ENCODE peak calls at places on chromosomes 13 and 19, in four cellular contexts. One of them, this sample, is unnamed.

GRCh38 chr19:8030906-8031305 is 21.7 kb upstream of the CCL25 start:
- DNase-seq in HCEC 1CT: no peak
- DNase-seq in SW480: no peak
- DNase-seq in substantia nigra: no peak
- DNase-seq in this sample: no peak

GRCh38 chr19:29620931-29621351 is 14.9 kb downstream of the POP4 start:
- DNase-seq in SW480: no peak
- DNase-seq in HCEC 1CT: peak
- DNase-seq in substantia nigra: no peak
- DNase-seq in this sample: no peak

GRCh38 chr19:30102239-30102638 is 160.2 kb downstream of the URI1 start:
- DNase-seq in HCEC 1CT: no peak
- DNase-seq in SW480: no peak
- DNase-seq in substantia nigra: no peak
- DNase-seq in this sample: no peak

GRCh38 chr19:56839665-56840451 is 668 bp downstream of the PEG3 start:
- DNase-seq in HCEC 1CT: no peak
- DNase-seq in SW480: no peak
- DNase-seq in substantia nigra: peak
- DNase-seq in this sample: peak

GRCh38 chr19:48543121-48543710 is 8.8 kb upstream of the SULT2B1 start:
- DNase-seq in SW480: peak
- DNase-seq in HCEC 1CT: peak
- DNase-seq in substantia nigra: no peak
- DNase-seq in this sample: no peak

GRCh38 chr19:39927076-39927475 is 7.4 kb downstream of the FCGBP start:
- DNase-seq in substantia nigra: no peak
- DNase-seq in SW480: no peak
- DNase-seq in HCEC 1CT: no peak
- DNase-seq in this sample: no peak

GRCh38 chr19:1408300-1409203 is 1.2 kb downstream of the DAZAP1 start:
- DNase-seq in substantia nigra: no peak
- DNase-seq in HCEC 1CT: peak
- DNase-seq in SW480: no peak
- DNase-seq in this sample: no peak

GRCh38 chr19:52922841-52923781 is at the start of gene ZNF888:
- DNase-seq in HCEC 1CT: peak
- DNase-seq in substantia nigra: no peak
- DNase-seq in SW480: peak
- DNase-seq in this sample: peak

GRCh38 chr13:42075517-42075916 is 27.1 kb downstream of the DGKH start:
- DNase-seq in substantia nigra: no peak
- DNase-seq in SW480: no peak
- DNase-seq in HCEC 1CT: no peak
- DNase-seq in this sample: no peak

GRCh38 chr13:20492641-20493040 is 33.0 kb downstream of the CRYL1 start:
- DNase-seq in substantia nigra: no peak
- DNase-seq in SW480: peak
- DNase-seq in HCEC 1CT: peak
- DNase-seq in this sample: peak

GRCh38 chr13:61994174-61994573 is 578.5 kb upstream of the PCDH20 start:
- DNase-seq in HCEC 1CT: no peak
- DNase-seq in substantia nigra: no peak
- DNase-seq in SW480: no peak
- DNase-seq in this sample: no peak

GRCh38 chr13:75986818-75987217 is 350.7 kb downstream of the LMO7 start:
- DNase-seq in substantia nigra: no peak
- DNase-seq in SW480: no peak
- DNase-seq in HCEC 1CT: no peak
- DNase-seq in this sample: no peak